ENCODE peak calls at places on chromosomes 11 and 22, in seven cellular contexts. H is activated T-cell treated with anti-CD3 and anti-CD28 coated beads for 24 hours; B is tibial artery; I is fibroblast of gingiva; F is stimulated activated CD4-positive, alpha-beta T cell treated with anti-CD3 and anti-CD28 coated beads, Interleukin-1b, Interleukin-23, amount 100 ng/mL, for 4 hours; E is activated CD4-positive, alpha-beta T cell treated with anti-CD3 and anti-CD28 coated beads, Interleukin-2, amount 50 U/mL, for 24 hours; W is colonic mucosa. K is an unnamed sample.
A peak's percentile ranks its signal among the peaks of the same experiment; 100 is the strongest.

GRCh38 chr11:43282607-43283440 is 29.0 kb upstream of the API5 start:
- DNase-seq in H (peak; percentile 23), B (no peak), I (peak; percentile 6), F (peak; percentile 37), E (peak; percentile 3), W (no peak), K (peak; percentile 62)

GRCh38 chr22:32378703-32379272 is 21.1 kb downstream of the RFPL3 start:
- DNase-seq in H (no peak), B (no peak), I (no peak), F (no peak), E (no peak), W (peak; percentile 38), K (no peak)

GRCh38 chr22:35998748-35999147 is 29.9 kb downstream of the RBFOX2 start:
- DNase-seq in H (no peak), B (no peak), I (no peak), F (no peak), E (no peak), W (no peak), K (no peak)

GRCh38 chr11:103923473-103923931 is 112.9 kb upstream of the DDI1 start:
- DNase-seq in H (no peak), B (no peak), I (no peak), F (no peak), E (no peak), W (no peak), K (no peak)

GRCh38 chr22:20979243-20979809 is 2.8 kb upstream of the LZTR1 start:
- DNase-seq in H (peak; percentile 57), B (no peak), I (peak; percentile 74), F (peak; percentile 56), E (peak; percentile 39), W (peak; percentile 89), K (peak; percentile 82)

GRCh38 chr11:24496728-24497396 is at the start of gene LUZP2:
- DNase-seq in H (no peak), B (peak; percentile 64), I (peak; percentile 3), F (no peak), E (no peak), W (peak; percentile 17), K (peak; percentile 48)

GRCh38 chr11:85685820-85686459 is at the start of gene CCDC89:
- DNase-seq in H (no peak), B (peak; percentile 91), I (peak; percentile 96), F (no peak), E (no peak), W (peak; percentile 59), K (peak; percentile 85)

GRCh38 chr11:111395081-111395480 is 16.0 kb upstream of the POU2AF1 start:
- DNase-seq in H (no peak), B (no peak), I (no peak), F (no peak), E (no peak), W (no peak), K (no peak)

GRCh38 chr11:15038963-15039362 is 34.4 kb upstream of the CALCB start:
- DNase-seq in H (no peak), B (no peak), I (peak; percentile 5), F (no peak), E (no peak), W (no peak), K (no peak)

GRCh38 chr11:126113515-126113957 is 50.9 kb upstream of the CDON start:
- DNase-seq in H (no peak), B (peak; percentile 97), I (peak; percentile 98), F (no peak), E (no peak), W (peak; percentile 89), K (peak; percentile 87)

GRCh38 chr11:85595285-85595884 is 31.8 kb downstream of the DLG2 start:
- DNase-seq in H (no peak), B (no peak), I (peak; percentile 47), F (no peak), E (no peak), W (no peak), K (no peak)

GRCh38 chr11:96017872-96018271 is 94.0 kb upstream of the MTMR2 start:
- DNase-seq in H (no peak), B (no peak), I (no peak), F (no peak), E (no peak), W (no peak), K (no peak)

GRCh38 chr11:36056160-36056751 is 112.4 kb downstream of the LDLRAD3 start:
- DNase-seq in H (no peak), B (no peak), I (peak; percentile 12), F (no peak), E (no peak), W (peak; percentile 22), K (no peak)

GRCh38 chr11:95499516-95500135 is 268.6 kb upstream of the SESN3 start:
- DNase-seq in H (no peak), B (no peak), I (no peak), F (no peak), E (no peak), W (no peak), K (no peak)

GRCh38 chr11:47913569-47914244 is 65.6 kb upstream of the NUP160 start:
- DNase-seq in H (no peak), B (no peak), I (no peak), F (no peak), E (no peak), W (no peak), K (no peak)

GRCh38 chr11:13861411-13861810 is 101.1 kb upstream of the SPON1 start:
- DNase-seq in H (no peak), B (no peak), I (no peak), F (no peak), E (no peak), W (no peak), K (no peak)

GRCh38 chr22:31044262-31044861 is 36.8 kb upstream of the SMTN start:
- DNase-seq in H (no peak), B (peak; percentile 92), I (no peak), F (no peak), E (no peak), W (peak; percentile 31), K (peak; percentile 68)

GRCh38 chr11:64765291-64765803 is 5.6 kb upstream of the PYGM start:
- DNase-seq in H (no peak), B (peak; percentile 67), I (no peak), F (no peak), E (no peak), W (no peak), K (peak; percentile 74)

GRCh38 chr11:35105319-35106063 is 33.5 kb upstream of the CD44 start:
- DNase-seq in H (no peak), B (peak; percentile 78), I (peak; percentile 71), F (no peak), E (no peak), W (no peak), K (no peak)

GRCh38 chr11:92130432-92130831 is 94.2 kb upstream of the FAT3 start:
- DNase-seq in H (no peak), B (no peak), I (no peak), F (no peak), E (no peak), W (no peak), K (no peak)

K was measured in psoas muscle.